ENCODE peak calls at places on chromosomes 13 and 19, in ten cellular contexts. One of them, this sample, is unnamed.

GRCh38 chr19:41848666-41849065 is 3.8 kb downstream of the DMRTC2 start:
- DNase-seq in testis: no peak
- DNase-seq in astrocyte: no peak
- DNase-seq in ascending aorta: no peak
- DNase-seq in mesendoderm: no peak
- DNase-seq in ovary: no peak
- DNase-seq in RWPE1: no peak
- DNase-seq in colonic mucosa: no peak
- DNase-seq in tibial nerve: no peak
- DNase-seq in endodermal cell: no peak
- DNase-seq in this sample: no peak

GRCh38 chr13:40344270-40345148 is 321.9 kb downstream of the FOXO1 start:
- DNase-seq in testis: no peak
- DNase-seq in astrocyte: peak
- DNase-seq in ascending aorta: no peak
- DNase-seq in mesendoderm: no peak
- DNase-seq in ovary: no peak
- DNase-seq in RWPE1: no peak
- DNase-seq in colonic mucosa: no peak
- DNase-seq in tibial nerve: no peak
- DNase-seq in endodermal cell: no peak
- DNase-seq in this sample: no peak

GRCh38 chr19:17183271-17183757 is 31.8 kb upstream of the USE1 start:
- DNase-seq in testis: no peak
- DNase-seq in astrocyte: no peak
- DNase-seq in ascending aorta: no peak
- DNase-seq in mesendoderm: peak
- DNase-seq in ovary: no peak
- DNase-seq in RWPE1: no peak
- DNase-seq in colonic mucosa: no peak
- DNase-seq in tibial nerve: no peak
- DNase-seq in endodermal cell: no peak
- DNase-seq in this sample: no peak

GRCh38 chr13:59119475-59119874 is 1044.3 kb downstream of the DIAPH3 start:
- DNase-seq in testis: no peak
- DNase-seq in astrocyte: peak
- DNase-seq in ascending aorta: no peak
- DNase-seq in mesendoderm: no peak
- DNase-seq in ovary: no peak
- DNase-seq in RWPE1: no peak
- DNase-seq in colonic mucosa: no peak
- DNase-seq in tibial nerve: no peak
- DNase-seq in endodermal cell: no peak
- DNase-seq in this sample: no peak

GRCh38 chr19:1113278-1113985 is 9.6 kb downstream of the GPX4 start:
- DNase-seq in testis: peak
- DNase-seq in astrocyte: peak
- DNase-seq in ascending aorta: peak
- DNase-seq in mesendoderm: peak
- DNase-seq in ovary: peak
- DNase-seq in RWPE1: peak
- DNase-seq in colonic mucosa: peak
- DNase-seq in tibial nerve: peak
- DNase-seq in endodermal cell: peak
- DNase-seq in this sample: peak

GRCh38 chr13:114116734-114117133 is 15.7 kb downstream of the RASA3 start:
- DNase-seq in testis: no peak
- DNase-seq in astrocyte: no peak
- DNase-seq in ascending aorta: no peak
- DNase-seq in mesendoderm: no peak
- DNase-seq in ovary: no peak
- DNase-seq in RWPE1: no peak
- DNase-seq in colonic mucosa: no peak
- DNase-seq in tibial nerve: no peak
- DNase-seq in endodermal cell: peak
- DNase-seq in this sample: no peak

GRCh38 chr13:30924726-30925125 is 7.7 kb upstream of the TEX26 start:
- DNase-seq in testis: no peak
- DNase-seq in astrocyte: no peak
- DNase-seq in ascending aorta: no peak
- DNase-seq in mesendoderm: no peak
- DNase-seq in ovary: no peak
- DNase-seq in RWPE1: no peak
- DNase-seq in colonic mucosa: no peak
- DNase-seq in tibial nerve: no peak
- DNase-seq in endodermal cell: no peak
- DNase-seq in this sample: no peak

GRCh38 chr13:79393564-79394249 is 12.3 kb downstream of the RBM26 start:
- DNase-seq in testis: no peak
- DNase-seq in astrocyte: no peak
- DNase-seq in ascending aorta: no peak
- DNase-seq in mesendoderm: no peak
- DNase-seq in ovary: no peak
- DNase-seq in RWPE1: no peak
- DNase-seq in colonic mucosa: peak
- DNase-seq in tibial nerve: peak
- DNase-seq in endodermal cell: peak
- DNase-seq in this sample: peak

GRCh38 chr19:49475191-49475932 is 1.3 kb downstream of the FLT3LG start:
- DNase-seq in testis: no peak
- DNase-seq in astrocyte: no peak
- DNase-seq in ascending aorta: no peak
- DNase-seq in mesendoderm: no peak
- DNase-seq in ovary: no peak
- DNase-seq in RWPE1: no peak
- DNase-seq in colonic mucosa: no peak
- DNase-seq in tibial nerve: no peak
- DNase-seq in endodermal cell: no peak
- DNase-seq in this sample: no peak

GRCh38 chr19:49474545-49474930 is 523 bp downstream of the FLT3LG start:
- DNase-seq in testis: no peak
- DNase-seq in astrocyte: no peak
- DNase-seq in ascending aorta: no peak
- DNase-seq in mesendoderm: no peak
- DNase-seq in ovary: no peak
- DNase-seq in RWPE1: no peak
- DNase-seq in colonic mucosa: no peak
- DNase-seq in tibial nerve: no peak
- DNase-seq in endodermal cell: no peak
- DNase-seq in this sample: no peak

GRCh38 chr19:49472936-49473335 is 1.1 kb upstream of the FLT3LG start:
- DNase-seq in testis: no peak
- DNase-seq in astrocyte: no peak
- DNase-seq in ascending aorta: no peak
- DNase-seq in mesendoderm: no peak
- DNase-seq in ovary: no peak
- DNase-seq in RWPE1: no peak
- DNase-seq in colonic mucosa: no peak
- DNase-seq in tibial nerve: no peak
- DNase-seq in endodermal cell: no peak
- DNase-seq in this sample: no peak

GRCh38 chr19:49473868-49474544 is at the start of gene FLT3LG:
- DNase-seq in testis: peak
- DNase-seq in astrocyte: no peak
- DNase-seq in ascending aorta: peak
- DNase-seq in mesendoderm: no peak
- DNase-seq in ovary: peak
- DNase-seq in RWPE1: peak
- DNase-seq in colonic mucosa: peak
- DNase-seq in tibial nerve: peak
- DNase-seq in endodermal cell: peak
- DNase-seq in this sample: peak

DNA sequence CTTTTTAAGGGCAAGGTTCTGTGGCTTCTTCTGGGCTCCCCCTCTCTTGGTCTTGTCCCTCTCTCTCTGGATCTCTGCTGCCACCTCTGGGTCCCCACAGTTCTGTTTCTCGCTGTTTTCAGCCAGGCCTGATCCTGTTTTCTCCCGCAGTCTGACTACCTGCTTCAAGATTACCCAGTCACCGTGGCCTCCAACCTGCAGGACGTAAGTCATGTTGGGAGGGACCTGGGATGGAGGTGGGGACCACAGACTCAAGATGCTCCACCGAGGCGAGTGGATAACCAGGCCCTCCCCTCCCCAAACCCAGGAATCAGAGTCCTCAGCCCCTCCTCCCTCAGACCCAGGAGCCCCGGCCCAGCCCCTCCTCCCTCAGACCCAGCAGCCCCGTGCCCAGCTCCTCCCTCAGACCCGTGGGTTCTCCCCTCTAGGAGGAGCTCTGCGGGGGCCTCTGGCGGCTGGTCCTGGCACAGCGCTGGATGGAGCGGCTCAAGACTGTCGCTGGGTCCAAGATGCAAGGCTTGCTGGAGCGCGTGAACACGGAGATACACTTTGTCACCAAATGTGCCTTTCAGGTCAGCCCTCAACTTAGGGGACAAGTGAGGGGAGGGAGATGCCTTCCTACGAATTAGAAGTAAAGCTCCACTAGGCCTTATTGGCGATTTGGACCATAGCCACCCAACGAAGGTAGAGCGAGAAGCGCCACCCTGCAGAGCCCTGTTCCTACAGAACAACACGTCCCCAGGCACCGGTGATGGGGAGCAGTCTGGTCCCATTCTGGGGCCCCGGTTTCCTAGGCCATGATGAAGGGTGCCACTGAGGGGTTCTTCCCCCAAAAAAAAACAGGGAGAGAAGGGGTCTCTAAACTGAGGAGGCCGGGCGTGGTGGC is 2.2 kb downstream of the FLT3LG start:
- DNase-seq in testis: no peak
- DNase-seq in astrocyte: no peak
- DNase-seq in ascending aorta: no peak
- DNase-seq in mesendoderm: peak
- DNase-seq in ovary: peak
- DNase-seq in RWPE1: no peak
- DNase-seq in colonic mucosa: peak
- DNase-seq in tibial nerve: no peak
- DNase-seq in endodermal cell: peak
- DNase-seq in this sample: no peak
- H3K27ac ChIP-seq in testis: no peak
- H3K27ac ChIP-seq in astrocyte: no peak
- H3K27ac ChIP-seq in ascending aorta: peak
- H3K27ac ChIP-seq in mesendoderm: no peak
- H3K27ac ChIP-seq in ovary: no peak
- H3K27ac ChIP-seq in RWPE1: peak
- H3K27ac ChIP-seq in colonic mucosa: no peak
- H3K27ac ChIP-seq in tibial nerve: no peak
- H3K27ac ChIP-seq in endodermal cell: no peak
- H3K27ac ChIP-seq in this sample: peak

DNA sequence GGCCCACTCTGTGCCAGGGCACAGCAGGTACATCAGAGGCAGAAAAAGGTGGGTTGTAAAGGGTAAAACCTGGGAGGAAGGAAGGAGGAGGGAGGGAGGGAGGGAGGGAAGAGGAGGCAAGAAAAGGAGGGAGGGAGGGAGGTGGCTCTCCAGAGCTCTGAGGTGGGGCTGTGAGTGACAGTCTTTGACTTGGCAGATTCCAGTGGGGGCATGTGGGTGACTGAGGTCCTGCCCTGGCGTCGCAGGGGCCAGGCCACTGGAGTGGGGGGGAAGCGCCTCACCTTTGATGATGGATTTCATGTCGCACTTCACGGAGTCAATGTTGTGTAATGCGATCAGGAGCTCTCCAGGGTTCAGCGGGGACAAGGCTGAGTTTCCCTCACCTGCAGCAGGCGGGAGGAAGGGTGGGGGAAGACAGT is 6.0 kb upstream of the RSPH6A start:
- DNase-seq in testis: no peak
- DNase-seq in astrocyte: no peak
- DNase-seq in ascending aorta: no peak
- DNase-seq in mesendoderm: no peak
- DNase-seq in ovary: no peak
- DNase-seq in RWPE1: no peak
- DNase-seq in colonic mucosa: no peak
- DNase-seq in tibial nerve: no peak
- DNase-seq in endodermal cell: peak
- DNase-seq in this sample: no peak
- H3K27ac ChIP-seq in testis: no peak
- H3K27ac ChIP-seq in astrocyte: no peak
- H3K27ac ChIP-seq in ascending aorta: no peak
- H3K27ac ChIP-seq in mesendoderm: no peak
- H3K27ac ChIP-seq in ovary: no peak
- H3K27ac ChIP-seq in RWPE1: peak
- H3K27ac ChIP-seq in colonic mucosa: no peak
- H3K27ac ChIP-seq in tibial nerve: no peak
- H3K27ac ChIP-seq in endodermal cell: no peak
- H3K27ac ChIP-seq in this sample: no peak

GRCh38 chr13:99749627-99750026 is 221.9 kb downstream of the ZIC5 start:
- DNase-seq in testis: no peak
- DNase-seq in astrocyte: no peak
- DNase-seq in ascending aorta: no peak
- DNase-seq in mesendoderm: peak
- DNase-seq in ovary: no peak
- DNase-seq in RWPE1: no peak
- DNase-seq in colonic mucosa: no peak
- DNase-seq in tibial nerve: no peak
- DNase-seq in endodermal cell: peak
- DNase-seq in this sample: no peak
- H3K27ac ChIP-seq in testis: no peak
- H3K27ac ChIP-seq in astrocyte: no peak
- H3K27ac ChIP-seq in ascending aorta: no peak
- H3K27ac ChIP-seq in mesendoderm: no peak
- H3K27ac ChIP-seq in ovary: no peak
- H3K27ac ChIP-seq in RWPE1: no peak
- H3K27ac ChIP-seq in colonic mucosa: no peak
- H3K27ac ChIP-seq in tibial nerve: no peak
- H3K27ac ChIP-seq in endodermal cell: peak
- H3K27ac ChIP-seq in this sample: no peak

GRCh38 chr13:109874921-109875454 is 88.6 kb upstream of the IRS2 start:
- DNase-seq in testis: no peak
- DNase-seq in astrocyte: peak
- DNase-seq in ascending aorta: no peak
- DNase-seq in mesendoderm: no peak
- DNase-seq in ovary: no peak
- DNase-seq in RWPE1: no peak
- DNase-seq in colonic mucosa: no peak
- DNase-seq in tibial nerve: no peak
- DNase-seq in endodermal cell: no peak
- DNase-seq in this sample: no peak

GRCh38 chr13:109875746-109876145 is 89.4 kb upstream of the IRS2 start:
- DNase-seq in testis: no peak
- DNase-seq in astrocyte: no peak
- DNase-seq in ascending aorta: no peak
- DNase-seq in mesendoderm: no peak
- DNase-seq in ovary: no peak
- DNase-seq in RWPE1: no peak
- DNase-seq in colonic mucosa: no peak
- DNase-seq in tibial nerve: no peak
- DNase-seq in endodermal cell: peak
- DNase-seq in this sample: no peak

GRCh38 chr13:109872864-109873263 is 86.5 kb upstream of the IRS2 start:
- DNase-seq in testis: no peak
- DNase-seq in astrocyte: no peak
- DNase-seq in ascending aorta: no peak
- DNase-seq in mesendoderm: no peak
- DNase-seq in ovary: no peak
- DNase-seq in RWPE1: no peak
- DNase-seq in colonic mucosa: no peak
- DNase-seq in tibial nerve: no peak
- DNase-seq in endodermal cell: peak
- DNase-seq in this sample: no peak

GRCh38 chr13:109873351-109874123 is 87.2 kb upstream of the IRS2 start:
- DNase-seq in testis: no peak
- DNase-seq in astrocyte: no peak
- DNase-seq in ascending aorta: no peak
- DNase-seq in mesendoderm: peak
- DNase-seq in ovary: no peak
- DNase-seq in RWPE1: no peak
- DNase-seq in colonic mucosa: no peak
- DNase-seq in tibial nerve: no peak
- DNase-seq in endodermal cell: peak
- DNase-seq in this sample: no peak

DNA sequence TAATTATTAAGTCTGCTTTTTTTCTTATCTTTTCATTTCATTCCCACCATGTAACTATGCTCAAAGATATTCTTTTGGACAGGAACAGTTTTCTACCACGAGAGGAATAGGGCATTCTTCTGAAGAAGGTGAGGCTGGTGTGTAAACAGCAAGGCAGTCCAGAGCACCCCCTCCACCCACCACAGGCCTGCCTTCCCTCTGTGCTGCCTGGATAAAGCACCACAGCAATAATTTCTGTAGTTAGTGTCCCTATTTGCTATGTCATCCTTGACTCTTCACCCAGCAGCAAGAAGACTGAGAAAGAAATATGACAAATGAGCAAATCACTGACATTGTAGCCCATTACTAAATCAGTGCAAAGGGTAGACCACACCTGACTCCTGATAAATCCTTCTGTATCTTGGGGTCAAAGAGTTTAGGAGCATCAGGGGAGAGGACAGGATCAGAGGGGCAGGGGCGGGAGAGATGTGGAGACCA is 88.1 kb upstream of the IRS2 start:
- DNase-seq in testis: no peak
- DNase-seq in astrocyte: no peak
- DNase-seq in ascending aorta: no peak
- DNase-seq in mesendoderm: no peak
- DNase-seq in ovary: no peak
- DNase-seq in RWPE1: no peak
- DNase-seq in colonic mucosa: no peak
- DNase-seq in tibial nerve: no peak
- DNase-seq in endodermal cell: no peak
- DNase-seq in this sample: no peak
- H3K27ac ChIP-seq in testis: no peak
- H3K27ac ChIP-seq in astrocyte: peak
- H3K27ac ChIP-seq in ascending aorta: peak
- H3K27ac ChIP-seq in mesendoderm: no peak
- H3K27ac ChIP-seq in ovary: no peak
- H3K27ac ChIP-seq in RWPE1: no peak
- H3K27ac ChIP-seq in colonic mucosa: no peak
- H3K27ac ChIP-seq in tibial nerve: peak
- H3K27ac ChIP-seq in endodermal cell: no peak
- H3K27ac ChIP-seq in this sample: no peak

This sample was measured in stomach.